ENCODE peak calls at places on chromosome 16, in seven cellular contexts. One of them, this sample, is unnamed.
A peak's percentile ranks its signal among the peaks of the same experiment; 100 is the strongest.

GRCh38 chr16:23356941-23357340 is 54.8 kb downstream of the SCNN1B start:
- DNase-seq in H9: no peak
- DNase-seq in IMR-90: no peak
- DNase-seq in stomach: no peak
- DNase-seq in esophagus squamous epithelium: no peak
- DNase-seq in heart right ventricle: no peak
- DNase-seq in cardiac muscle cell: no peak
- DNase-seq in this sample: no peak

GRCh38 chr16:52569296-52569695 is 22.4 kb upstream of the TOX3 start:
- DNase-seq in H9: no peak
- DNase-seq in IMR-90: no peak
- DNase-seq in stomach: peak; percentile 69
- DNase-seq in esophagus squamous epithelium: no peak
- DNase-seq in heart right ventricle: no peak
- DNase-seq in cardiac muscle cell: no peak
- DNase-seq in this sample: no peak

GRCh38 chr16:3101018-3101840 is 2.1 kb upstream of the ZSCAN10 start:
- DNase-seq in H9: peak; percentile 74
- DNase-seq in IMR-90: no peak
- DNase-seq in stomach: no peak
- DNase-seq in esophagus squamous epithelium: no peak
- DNase-seq in heart right ventricle: no peak
- DNase-seq in cardiac muscle cell: peak; percentile 42
- DNase-seq in this sample: no peak

GRCh38 chr16:19210968-19211367 is 42.9 kb downstream of the SYT17 start:
- DNase-seq in H9: no peak
- DNase-seq in IMR-90: no peak
- DNase-seq in stomach: no peak
- DNase-seq in esophagus squamous epithelium: no peak
- DNase-seq in heart right ventricle: no peak
- DNase-seq in cardiac muscle cell: no peak
- DNase-seq in this sample: no peak

GRCh38 chr16:1712791-1713261 is 6.8 kb downstream of the MAPK8IP3 start:
- DNase-seq in H9: no peak
- DNase-seq in IMR-90: peak; percentile 43
- DNase-seq in stomach: no peak
- DNase-seq in esophagus squamous epithelium: no peak
- DNase-seq in heart right ventricle: no peak
- DNase-seq in cardiac muscle cell: no peak
- DNase-seq in this sample: no peak

GRCh38 chr16:85462405-85463227 is 150.5 kb upstream of the GSE1 start:
- DNase-seq in H9: no peak
- DNase-seq in IMR-90: no peak
- DNase-seq in stomach: peak; percentile 51
- DNase-seq in esophagus squamous epithelium: no peak
- DNase-seq in heart right ventricle: peak; percentile 71
- DNase-seq in cardiac muscle cell: peak; percentile 32
- DNase-seq in this sample: no peak

GRCh38 chr16:65069090-65069489 is 52.8 kb downstream of the CDH11 start:
- DNase-seq in H9: no peak
- DNase-seq in IMR-90: peak; percentile 97
- DNase-seq in stomach: no peak
- DNase-seq in esophagus squamous epithelium: no peak
- DNase-seq in heart right ventricle: no peak
- DNase-seq in cardiac muscle cell: peak; percentile 75
- DNase-seq in this sample: no peak

GRCh38 chr16:7482028-7482427 is 149.4 kb downstream of the RBFOX1 start:
- DNase-seq in H9: no peak
- DNase-seq in IMR-90: no peak
- DNase-seq in stomach: no peak
- DNase-seq in esophagus squamous epithelium: no peak
- DNase-seq in heart right ventricle: no peak
- DNase-seq in cardiac muscle cell: no peak
- DNase-seq in this sample: no peak

GRCh38 chr16:69598045-69598444 is 32.3 kb downstream of the NFAT5 start:
- DNase-seq in H9: no peak
- DNase-seq in IMR-90: no peak
- DNase-seq in stomach: no peak
- DNase-seq in esophagus squamous epithelium: no peak
- DNase-seq in heart right ventricle: no peak
- DNase-seq in cardiac muscle cell: no peak
- DNase-seq in this sample: no peak

GRCh38 chr16:19108409-19109287 is 5.1 kb upstream of the ITPRIPL2 start:
- DNase-seq in H9: no peak
- DNase-seq in IMR-90: no peak
- DNase-seq in stomach: no peak
- DNase-seq in esophagus squamous epithelium: no peak
- DNase-seq in heart right ventricle: no peak
- DNase-seq in cardiac muscle cell: no peak
- DNase-seq in this sample: no peak

GRCh38 chr16:80792031-80792430 is 12.4 kb downstream of the CDYL2 start:
- DNase-seq in H9: no peak
- DNase-seq in IMR-90: no peak
- DNase-seq in stomach: no peak
- DNase-seq in esophagus squamous epithelium: no peak
- DNase-seq in heart right ventricle: no peak
- DNase-seq in cardiac muscle cell: peak; percentile 37
- DNase-seq in this sample: no peak

GRCh38 chr16:52346709-52347108 is 200.2 kb downstream of the TOX3 start:
- DNase-seq in H9: no peak
- DNase-seq in IMR-90: no peak
- DNase-seq in stomach: no peak
- DNase-seq in esophagus squamous epithelium: no peak
- DNase-seq in heart right ventricle: no peak
- DNase-seq in cardiac muscle cell: no peak
- DNase-seq in this sample: no peak

GRCh38 chr16:3073448-3073847 is 8.0 kb downstream of the IL32 start:
- DNase-seq in H9: no peak
- DNase-seq in IMR-90: no peak
- DNase-seq in stomach: no peak
- DNase-seq in esophagus squamous epithelium: no peak
- DNase-seq in heart right ventricle: no peak
- DNase-seq in cardiac muscle cell: no peak
- DNase-seq in this sample: no peak

DNA sequence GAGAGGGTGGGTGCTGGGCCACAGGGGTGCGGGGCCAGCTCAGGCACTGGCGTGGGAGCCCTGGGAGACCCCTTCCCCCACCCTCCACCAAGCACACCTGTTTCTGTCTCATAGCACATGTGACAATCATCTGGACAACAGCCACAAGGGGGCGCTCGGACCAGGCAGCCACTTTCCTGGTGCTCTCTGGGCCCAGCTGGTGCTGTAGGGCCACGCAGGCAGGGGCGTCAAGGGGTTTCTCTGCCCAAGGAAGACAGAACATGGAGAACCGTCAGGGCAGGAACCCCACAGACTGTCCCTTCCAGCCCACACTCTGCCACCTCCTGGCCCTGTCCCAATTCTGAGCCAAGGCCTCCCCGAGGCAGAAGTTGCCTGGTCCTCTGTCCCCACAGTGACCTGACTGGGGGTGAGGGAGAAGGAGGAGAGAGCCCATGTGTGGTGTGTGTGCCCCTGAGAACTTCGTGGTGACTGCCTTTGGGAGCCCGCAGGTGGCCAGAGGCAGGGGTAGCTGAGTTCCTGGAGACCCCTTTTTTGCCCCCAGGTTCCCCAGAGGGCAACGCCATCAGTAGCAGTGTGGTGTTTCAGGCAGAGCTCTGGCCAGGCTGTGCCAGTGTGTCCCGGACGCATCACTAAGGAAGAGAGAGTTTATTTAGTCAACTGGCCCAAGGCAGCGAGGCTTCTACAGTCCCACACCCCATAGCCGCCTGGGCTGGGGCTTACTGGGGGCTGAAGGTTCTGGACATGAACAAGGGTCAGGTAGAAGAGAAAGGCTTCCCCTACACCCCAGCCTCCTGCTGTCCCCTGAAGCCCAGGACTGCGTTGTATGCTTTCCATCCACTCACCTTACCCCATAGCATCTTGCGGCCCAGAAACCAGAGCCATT is 3.1 kb upstream of the SETD6 start:
- DNase-seq in H9: peak; percentile 91
- DNase-seq in IMR-90: peak; percentile 55
- DNase-seq in stomach: peak; percentile 88
- DNase-seq in esophagus squamous epithelium: no peak
- DNase-seq in heart right ventricle: peak; percentile 77
- DNase-seq in cardiac muscle cell: peak; percentile 72
- DNase-seq in this sample: peak; percentile 76
- TF ChIP-seq CTCF in H9: peak; percentile 90
- TF ChIP-seq CTCF in IMR-90: peak; percentile 70
- TF ChIP-seq CTCF in stomach: peak; percentile 59
- TF ChIP-seq CTCF in esophagus squamous epithelium: peak; percentile 67
- TF ChIP-seq CTCF in heart right ventricle: peak; percentile 77
- TF ChIP-seq CTCF in cardiac muscle cell: peak; percentile 73
- TF ChIP-seq CTCF in this sample: peak; percentile 34

GRCh38 chr16:86557587-86557986 is 2.6 kb upstream of the MTHFSD start:
- DNase-seq in H9: no peak
- DNase-seq in IMR-90: no peak
- DNase-seq in stomach: no peak
- DNase-seq in esophagus squamous epithelium: no peak
- DNase-seq in heart right ventricle: no peak
- DNase-seq in cardiac muscle cell: no peak
- DNase-seq in this sample: no peak
- H3K27me3 ChIP-seq in H9: no peaks in the 10 kb centered on the region
- H3K27me3 ChIP-seq in IMR-90: no peaks in the 10 kb centered on the region
- H3K27me3 ChIP-seq in stomach: peaks cover 9% of the 10 kb centered on the region
- H3K27me3 ChIP-seq in esophagus squamous epithelium: peaks cover 45% of the 10 kb centered on the region
- H3K27me3 ChIP-seq in heart right ventricle: peaks cover 40% of the 10 kb centered on the region
- H3K27me3 ChIP-seq in cardiac muscle cell: no peaks in the 10 kb centered on the region
- H3K27me3 ChIP-seq in this sample: no peaks in the 10 kb centered on the region

GRCh38 chr16:60852635-60853034 is 1183.6 kb downstream of the CDH8 start:
- DNase-seq in H9: no peak
- DNase-seq in IMR-90: no peak
- DNase-seq in stomach: no peak
- DNase-seq in esophagus squamous epithelium: no peak
- DNase-seq in heart right ventricle: no peak
- DNase-seq in cardiac muscle cell: no peak
- DNase-seq in this sample: no peak
- H3K4me1 ChIP-seq in H9: no peaks in the 10 kb centered on the region
- H3K4me1 ChIP-seq in IMR-90: no peaks in the 10 kb centered on the region
- H3K4me1 ChIP-seq in stomach: no peaks in the 10 kb centered on the region
- H3K4me1 ChIP-seq in esophagus squamous epithelium: no peaks in the 10 kb centered on the region
- H3K4me1 ChIP-seq in heart right ventricle: no peaks in the 10 kb centered on the region
- H3K4me1 ChIP-seq in cardiac muscle cell: no peaks in the 10 kb centered on the region
- H3K4me1 ChIP-seq in this sample: no peaks in the 10 kb centered on the region

DNA sequence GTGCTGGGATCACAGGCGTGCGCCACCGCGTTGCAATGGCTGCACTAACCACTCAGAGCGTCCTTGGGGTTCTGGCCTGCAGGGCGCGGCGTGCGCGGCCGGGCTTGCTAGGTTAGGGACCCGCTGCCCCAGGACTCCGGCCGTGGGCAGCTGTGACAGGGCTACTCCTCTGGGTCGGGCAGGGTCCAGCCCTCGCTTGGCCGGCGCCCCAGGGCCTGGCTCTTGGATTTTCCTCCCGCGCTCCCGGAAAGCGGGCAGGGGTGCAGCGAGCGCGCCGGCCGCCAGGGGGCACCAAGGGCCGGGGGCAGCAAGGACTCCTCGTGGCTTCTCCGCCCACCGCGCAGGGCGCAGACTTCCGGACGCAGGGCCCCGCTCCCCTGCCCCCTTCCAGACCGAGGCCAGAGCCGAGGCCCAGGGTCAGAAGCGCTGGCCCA is 489 bp downstream of the TLE7 start:
- DNase-seq in H9: peak; percentile 77
- DNase-seq in IMR-90: no peak
- DNase-seq in stomach: no peak
- DNase-seq in esophagus squamous epithelium: no peak
- DNase-seq in heart right ventricle: no peak
- DNase-seq in cardiac muscle cell: peak; percentile 30
- DNase-seq in this sample: no peak
- TF ChIP-seq CTCF in H9: peak; percentile 68
- TF ChIP-seq CTCF in IMR-90: peak; percentile 25
- TF ChIP-seq CTCF in stomach: no peak
- TF ChIP-seq CTCF in esophagus squamous epithelium: no peak
- TF ChIP-seq CTCF in heart right ventricle: peak; percentile 24
- TF ChIP-seq CTCF in cardiac muscle cell: peak; percentile 50
- TF ChIP-seq CTCF in this sample: no peak

DNA sequence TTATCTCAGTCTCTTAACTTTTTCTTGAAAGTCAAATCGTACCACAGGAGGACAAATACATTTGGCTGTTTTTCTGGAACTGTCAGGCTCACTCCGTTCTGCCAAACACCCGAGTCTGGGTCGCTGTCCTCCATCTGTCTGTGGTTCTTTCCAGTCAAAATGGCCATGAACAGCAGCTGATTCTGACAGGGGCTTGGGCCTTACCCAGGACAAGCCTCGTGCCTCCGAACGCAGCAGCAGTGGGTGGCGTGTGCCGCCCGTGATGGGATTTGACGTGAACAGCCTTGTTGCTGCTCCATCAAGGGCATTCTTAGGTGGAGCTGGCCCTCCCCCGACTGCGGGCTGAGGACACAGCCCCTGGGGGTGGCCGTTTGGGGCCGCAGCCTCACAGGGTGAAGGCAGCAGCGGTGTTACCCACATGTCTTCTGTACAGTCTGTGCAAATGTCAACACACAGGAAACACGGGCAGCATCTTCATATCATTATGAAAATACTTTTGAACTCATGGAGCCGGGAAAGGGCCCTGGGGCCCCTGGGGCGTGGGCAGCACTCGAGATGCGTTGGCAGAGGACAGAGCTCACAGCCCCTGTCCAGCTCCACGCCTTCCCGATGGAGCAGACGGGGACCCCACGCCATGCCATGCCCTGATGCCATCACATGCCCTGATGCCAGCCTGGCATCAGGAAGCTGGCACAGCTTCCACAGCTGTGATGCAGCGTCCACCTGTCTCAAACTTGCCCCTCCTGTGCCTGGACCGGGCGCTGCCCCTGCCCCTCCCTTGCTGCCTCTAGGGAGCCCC is 8.6 kb upstream of the ACSF3 start:
- DNase-seq in H9: no peak
- DNase-seq in IMR-90: no peak
- DNase-seq in stomach: no peak
- DNase-seq in esophagus squamous epithelium: no peak
- DNase-seq in heart right ventricle: no peak
- DNase-seq in cardiac muscle cell: no peak
- DNase-seq in this sample: no peak
- H3K27me3 ChIP-seq in H9: no peaks in the 10 kb centered on the region
- H3K27me3 ChIP-seq in IMR-90: peaks cover 48% of the 10 kb centered on the region
- H3K27me3 ChIP-seq in stomach: peaks cover 4% of the 10 kb centered on the region
- H3K27me3 ChIP-seq in esophagus squamous epithelium: peaks cover 53% of the 10 kb centered on the region
- H3K27me3 ChIP-seq in heart right ventricle: peaks cover 42% of the 10 kb centered on the region
- H3K27me3 ChIP-seq in cardiac muscle cell: peaks cover 13% of the 10 kb centered on the region
- H3K27me3 ChIP-seq in this sample: peaks cover 5% of the 10 kb centered on the region

This sample was measured in lung.